ENCODE peak calls at places on chromosome 1, in five cellular contexts. Z, X, J, K and G are unnamed samples.

GRCh38 chr1:203702130-203702577 is 62.8 kb upstream of the LAX1 start:
- DNase-seq in Z (peak; percentile 76), X (peak; percentile 58), J (peak; percentile 56), K (peak; percentile 11), G (peak; percentile 56)

GRCh38 chr1:106037526-106037925 is 1018.9 kb upstream of the PRMT6 start:
- DNase-seq in Z (no peak), X (no peak), J (no peak), K (no peak), G (no peak)

GRCh38 chr1:55464550-55464949 is 249.4 kb upstream of the USP24 start:
- DNase-seq in Z (no peak), X (no peak), J (no peak), K (no peak), G (no peak)

GRCh38 chr1:99599678-99600175 is 46.2 kb upstream of the PALMD start:
- DNase-seq in Z (peak; percentile 55), X (no peak), J (peak; percentile 74), K (peak; percentile 77), G (no peak)

GRCh38 chr1:201583663-201584062 is 44.7 kb downstream of the NAV1 start:
- DNase-seq in Z (no peak), X (no peak), J (no peak), K (no peak), G (no peak)

GRCh38 chr1:70863256-70863655 is 184.4 kb downstream of the PTGER3 start:
- DNase-seq in Z (no peak), X (no peak), J (no peak), K (no peak), G (no peak)

GRCh38 chr1:175176246-175176645 is 16.3 kb downstream of the KIAA0040 start:
- DNase-seq in Z (no peak), X (no peak), J (no peak), K (no peak), G (no peak)

GRCh38 chr1:232963366-232963765 is 13.0 kb downstream of the NTPCR start:
- DNase-seq in Z (no peak), X (no peak), J (no peak), K (no peak), G (no peak)

GRCh38 chr1:201310251-201310985 is 27.1 kb downstream of the PKP1 start:
- DNase-seq in Z (no peak), X (no peak), J (no peak), K (no peak), G (no peak)

GRCh38 chr1:82264762-82265161 is 464.0 kb downstream of the ADGRL2 start:
- DNase-seq in Z (no peak), X (no peak), J (no peak), K (no peak), G (no peak)

GRCh38 chr1:85607913-85608250 is 27.3 kb downstream of the CCN1 start:
- DNase-seq in Z (no peak), X (no peak), J (no peak), K (no peak), G (no peak)

GRCh38 chr1:220692436-220693228 is 2.5 kb downstream of the C1orf115 start:
- DNase-seq in Z (no peak), X (no peak), J (no peak), K (no peak), G (no peak)

GRCh38 chr1:28915036-28915895 is 897 bp downstream of the EPB41 start:
- DNase-seq in Z (peak; percentile 64), X (peak; percentile 37), J (no peak), K (no peak), G (no peak)

GRCh38 chr1:185317886-185318310 is 855 bp upstream of the IVNS1ABP start:
- DNase-seq in Z (peak; percentile 56), X (peak; percentile 55), J (no peak), K (no peak), G (peak; percentile 69)

GRCh38 chr1:179779645-179780272 is 36.7 kb downstream of the FAM163A start:
- DNase-seq in Z (no peak), X (no peak), J (no peak), K (no peak), G (no peak)

GRCh38 chr1:102336602-102337001 is 339.9 kb upstream of the OLFM3 start:
- DNase-seq in Z (no peak), X (no peak), J (no peak), K (no peak), G (no peak)

GRCh38 chr1:212368073-212368484 is 46.6 kb downstream of the PACC1 start:
- DNase-seq in Z (peak; percentile 83), X (peak; percentile 64), J (no peak), K (peak; percentile 47), G (no peak)

GRCh38 chr1:46496505-46496904 is 6.9 kb downstream of the DMBX1 start:
- DNase-seq in Z (no peak), X (no peak), J (no peak), K (no peak), G (no peak)

GRCh38 chr1:50707824-50708223 is 252.2 kb downstream of the FAF1 start:
- DNase-seq in Z (no peak), X (no peak), J (no peak), K (no peak), G (no peak)

GRCh38 chr1:114282751-114283403 is 129.2 kb upstream of the SYT6 start:
- DNase-seq in Z (peak; percentile 92), X (peak; percentile 88), J (peak; percentile 92), K (peak; percentile 81), G (peak; percentile 92)

GRCh38 chr1:110673805-110674336 is 869 bp downstream of the KCNA3 start:
- DNase-seq in Z (no peak), X (no peak), J (peak; percentile 46), K (no peak), G (peak; percentile 53)

GRCh38 chr1:110677526-110677925 is 2.8 kb upstream of the KCNA3 start:
- DNase-seq in Z (no peak), X (no peak), J (no peak), K (no peak), G (no peak)

GRCh38 chr1:110675060-110675791 is 486 bp upstream of the KCNA3 start:
- DNase-seq in Z (peak; percentile 10), X (no peak), J (no peak), K (no peak), G (no peak)

GRCh38 chr1:110674337-110675059 is at the start of gene KCNA3:
- DNase-seq in Z (peak; percentile 32), X (peak; percentile 44), J (peak; percentile 75), K (no peak), G (peak; percentile 54)

GRCh38 chr1:110677016-110677415 is 2.3 kb upstream of the KCNA3 start:
- DNase-seq in Z (no peak), X (no peak), J (no peak), K (no peak), G (no peak)
- H3K27me3 ChIP-seq in Z (peaks cover 83% of the 10 kb centered on the region), X (peaks cover 72% of the 10 kb centered on the region), J (no peaks in the 10 kb centered on the region), K (peaks cover 35% of the 10 kb centered on the region), G (peaks cover 47% of the 10 kb centered on the region)

GRCh38 chr1:53682881-53683280 is 56.1 kb downstream of the GLIS1 start:
- DNase-seq in Z (no peak), X (no peak), J (no peak), K (no peak), G (no peak)

GRCh38 chr1:53683986-53684740 is 54.8 kb downstream of the GLIS1 start:
- DNase-seq in Z (no peak), X (no peak), J (no peak), K (no peak), G (no peak)

GRCh38 chr1:53682369-53682685 is 56.6 kb downstream of the GLIS1 start:
- DNase-seq in Z (no peak), X (no peak), J (no peak), K (no peak), G (no peak)

GRCh38 chr1:53680868-53681267 is 58.1 kb downstream of the GLIS1 start:
- DNase-seq in Z (no peak), X (no peak), J (no peak), K (no peak), G (no peak)

DNA sequence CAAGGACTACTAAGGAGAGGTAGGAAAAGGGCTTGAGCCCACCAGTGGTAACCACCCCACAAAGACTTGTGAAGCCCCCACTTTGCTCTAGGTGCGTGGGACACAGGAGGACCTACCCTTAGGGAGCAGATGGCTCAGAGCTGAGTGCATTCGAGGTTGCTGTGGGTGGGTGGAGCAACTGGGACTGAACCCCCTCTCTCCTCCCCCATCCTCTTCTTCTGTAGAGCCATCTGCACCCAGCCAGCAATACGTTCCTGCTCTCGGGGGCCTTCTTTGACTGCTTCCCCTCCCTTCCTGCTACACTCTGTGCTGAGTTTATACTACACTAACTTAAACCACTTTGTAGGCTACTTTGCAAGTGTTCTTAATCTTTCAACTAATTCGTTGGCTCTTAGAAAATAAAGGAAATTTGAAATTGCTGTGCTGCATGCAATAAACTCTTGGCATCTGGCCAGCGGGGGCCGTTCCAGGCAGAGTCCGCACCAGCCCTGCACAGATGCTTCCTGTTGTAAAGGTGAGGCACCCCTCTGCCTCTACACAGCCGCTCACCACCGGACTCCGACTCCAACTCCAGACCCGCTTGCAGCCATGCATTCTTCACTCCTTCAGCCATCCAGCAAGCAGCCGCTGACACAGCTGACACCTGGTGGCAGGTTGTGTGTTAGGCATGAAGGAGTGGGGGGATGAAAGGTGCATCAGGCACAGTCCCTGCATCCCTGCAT is 57.2 kb downstream of the GLIS1 start:
- DNase-seq in Z (peak; percentile 87), X (peak; percentile 48), J (peak; percentile 68), K (no peak), G (no peak)
- H3K27me3 ChIP-seq in Z (peaks cover 3% of the 10 kb centered on the region), X (peaks cover 56% of the 10 kb centered on the region), J (no peaks in the 10 kb centered on the region), K (no peaks in the 10 kb centered on the region), G (no peaks in the 10 kb centered on the region)

GRCh38 chr1:65225179-65225578 is 77.2 kb downstream of the AK4 start:
- DNase-seq in Z (no peak), X (no peak), J (no peak), K (no peak), G (no peak)
- H3K27me3 ChIP-seq in Z (no peaks in the 10 kb centered on the region), X (no peaks in the 10 kb centered on the region), J (no peaks in the 10 kb centered on the region), K (no peaks in the 10 kb centered on the region), G (no peaks in the 10 kb centered on the region)

GRCh38 chr1:243930822-243931671 is 81.0 kb upstream of the AKT3 start:
- DNase-seq in Z (peak; percentile 47), X (no peak), J (no peak), K (no peak), G (no peak)
- H3K27me3 ChIP-seq in Z (peaks cover 5% of the 10 kb centered on the region), X (peaks cover 29% of the 10 kb centered on the region), J (no peaks in the 10 kb centered on the region), K (peaks cover 2% of the 10 kb centered on the region), G (no peaks in the 10 kb centered on the region)

DNA sequence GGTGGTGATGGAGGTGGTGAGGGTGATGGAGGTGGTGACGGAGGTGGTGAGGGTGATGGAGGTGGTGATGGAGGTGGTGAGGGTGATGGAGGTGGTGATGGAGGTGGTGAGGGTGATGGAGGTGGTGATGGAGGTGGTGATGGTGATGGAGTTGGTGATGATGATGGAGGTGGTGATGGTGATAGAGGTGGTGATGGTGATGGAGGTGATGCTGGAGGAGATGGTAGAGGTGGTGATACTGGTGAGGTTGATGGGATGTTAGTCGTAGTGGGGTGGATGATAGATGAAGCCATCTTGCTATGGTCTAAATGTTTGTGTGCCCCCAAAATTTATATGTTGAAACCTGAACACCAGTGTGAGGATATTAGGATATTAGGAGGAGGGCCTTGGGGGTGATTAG is 25.3 kb upstream of the IFNLR1 start:
- DNase-seq in Z (no peak), X (no peak), J (no peak), K (no peak), G (no peak)
- H3K27me3 ChIP-seq in Z (peaks cover 5% of the 10 kb centered on the region), X (peaks cover 30% of the 10 kb centered on the region), J (no peaks in the 10 kb centered on the region), K (peaks cover 32% of the 10 kb centered on the region), G (peaks cover 29% of the 10 kb centered on the region)

DNA sequence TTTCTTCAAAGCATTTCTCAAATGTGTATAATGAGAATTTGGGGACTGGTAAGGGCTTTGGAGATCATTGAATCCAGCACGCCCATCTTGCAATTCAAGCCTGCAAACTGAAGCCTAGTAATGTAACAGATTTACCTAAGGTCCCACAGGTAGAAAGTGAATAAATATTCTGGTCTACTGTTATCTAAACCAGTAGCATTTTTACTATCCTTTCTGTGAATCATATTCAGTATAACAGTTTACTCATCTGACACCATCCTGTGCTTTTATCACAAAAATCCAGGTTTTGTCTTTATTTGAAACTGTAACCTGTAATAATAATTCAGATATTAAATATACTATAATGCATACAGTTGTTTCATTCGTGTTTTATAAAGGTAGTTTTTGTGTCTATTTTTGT is 17.4 kb downstream of the KCNA3 start:
- DNase-seq in Z (no peak), X (no peak), J (no peak), K (no peak), G (no peak)
- H3K27me3 ChIP-seq in Z (peaks cover 15% of the 10 kb centered on the region), X (peaks cover 5% of the 10 kb centered on the region), J (no peaks in the 10 kb centered on the region), K (no peaks in the 10 kb centered on the region), G (no peaks in the 10 kb centered on the region)